ENCODE peak calls at places on chromosomes 6 and 20, in six cellular contexts. One of them, this sample, is unnamed.

GRCh38 chr6:149450679-149451360 is 34.0 kb downstream of the ZC3H12D start:
- DNase-seq in substantia nigra: peak; percentile 45
- DNase-seq in epithelial cell of esophagus: no peak
- DNase-seq in HFFc6: no peak
- DNase-seq in H9: no peak
- DNase-seq in stimulated activated CD4-positive, alpha-beta T cell treated with anti-CD3 and anti-CD28 coated beads, TNF-alpha, amount 100 ng/mL, for 24 hours: no peak
- DNase-seq in this sample: no peak

GRCh38 chr6:8075704-8076103 is 11.5 kb upstream of the BLOC1S5 start:
- DNase-seq in substantia nigra: no peak
- DNase-seq in epithelial cell of esophagus: no peak
- DNase-seq in HFFc6: no peak
- DNase-seq in H9: no peak
- DNase-seq in stimulated activated CD4-positive, alpha-beta T cell treated with anti-CD3 and anti-CD28 coated beads, TNF-alpha, amount 100 ng/mL, for 24 hours: no peak
- DNase-seq in this sample: no peak

GRCh38 chr6:141552463-141552862 is 580.3 kb upstream of the GJE1 start:
- DNase-seq in substantia nigra: no peak
- DNase-seq in epithelial cell of esophagus: peak; percentile 97
- DNase-seq in HFFc6: peak; percentile 46
- DNase-seq in H9: no peak
- DNase-seq in stimulated activated CD4-positive, alpha-beta T cell treated with anti-CD3 and anti-CD28 coated beads, TNF-alpha, amount 100 ng/mL, for 24 hours: no peak
- DNase-seq in this sample: peak; percentile 94

GRCh38 chr20:14997791-14998190 is 660.4 kb upstream of the FLRT3 start:
- DNase-seq in substantia nigra: no peak
- DNase-seq in epithelial cell of esophagus: peak; percentile 91
- DNase-seq in HFFc6: no peak
- DNase-seq in H9: no peak
- DNase-seq in stimulated activated CD4-positive, alpha-beta T cell treated with anti-CD3 and anti-CD28 coated beads, TNF-alpha, amount 100 ng/mL, for 24 hours: no peak
- DNase-seq in this sample: peak; percentile 87

GRCh38 chr20:37968726-37969401 is 64.4 kb downstream of the TTI1 start:
- DNase-seq in substantia nigra: no peak
- DNase-seq in epithelial cell of esophagus: peak; percentile 41
- DNase-seq in HFFc6: no peak
- DNase-seq in H9: peak; percentile 55
- DNase-seq in stimulated activated CD4-positive, alpha-beta T cell treated with anti-CD3 and anti-CD28 coated beads, TNF-alpha, amount 100 ng/mL, for 24 hours: no peak
- DNase-seq in this sample: no peak

GRCh38 chr20:62875419-62876355 is 14.1 kb upstream of the TCFL5 start:
- DNase-seq in substantia nigra: peak; percentile 75
- DNase-seq in epithelial cell of esophagus: peak; percentile 75
- DNase-seq in HFFc6: peak; percentile 77
- DNase-seq in H9: peak; percentile 95
- DNase-seq in stimulated activated CD4-positive, alpha-beta T cell treated with anti-CD3 and anti-CD28 coated beads, TNF-alpha, amount 100 ng/mL, for 24 hours: no peak
- DNase-seq in this sample: peak; percentile 69

GRCh38 chr6:170089937-170090335 is 200.9 kb downstream of the DLL1 start:
- DNase-seq in substantia nigra: no peak
- DNase-seq in epithelial cell of esophagus: no peak
- DNase-seq in HFFc6: no peak
- DNase-seq in H9: no peak
- DNase-seq in stimulated activated CD4-positive, alpha-beta T cell treated with anti-CD3 and anti-CD28 coated beads, TNF-alpha, amount 100 ng/mL, for 24 hours: no peak
- DNase-seq in this sample: no peak

GRCh38 chr20:38697306-38697705 is 27.0 kb upstream of the SLC32A1 start:
- DNase-seq in substantia nigra: no peak
- DNase-seq in epithelial cell of esophagus: no peak
- DNase-seq in HFFc6: no peak
- DNase-seq in H9: no peak
- DNase-seq in stimulated activated CD4-positive, alpha-beta T cell treated with anti-CD3 and anti-CD28 coated beads, TNF-alpha, amount 100 ng/mL, for 24 hours: no peak
- DNase-seq in this sample: no peak

This sample was measured in mammary epithelial cell.